ENCODE peak calls at places on chromosomes 13 and 19, in nine cellular contexts. P, W, C, X, F, A, Q, O and V are unnamed samples.

GRCh38 chr13:73228546-73228945 is 169.7 kb downstream of the KLF5 start:
- DNase-seq in P (peak), W (peak), C (peak), X (peak), F (no peak), A (no peak), Q (no peak), O (peak), V (no peak)

GRCh38 chr13:113646921-113647340 is 11.1 kb downstream of the ATP4B start:
- DNase-seq in P (no peak), W (no peak), C (no peak), X (no peak), F (peak), A (no peak), Q (peak), O (no peak), V (no peak)

GRCh38 chr19:917323-918151 is at the start of gene KISS1R:
- DNase-seq in P (no peak), W (no peak), C (no peak), X (no peak), F (no peak), A (no peak), Q (no peak), O (peak), V (no peak)

GRCh38 chr13:102234618-102235017 is 167.2 kb downstream of the FGF14 start:
- DNase-seq in P (no peak), W (peak), C (peak), X (no peak), F (no peak), A (no peak), Q (no peak), O (no peak), V (no peak)

GRCh38 chr19:3211191-3211590 is 13.3 kb upstream of the CELF5 start:
- DNase-seq in P (no peak), W (no peak), C (no peak), X (no peak), F (no peak), A (no peak), Q (no peak), O (no peak), V (no peak)

GRCh38 chr19:51098366-51099069 is 9.7 kb downstream of the CTU1 start:
- DNase-seq in P (peak), W (peak), C (peak), X (no peak), F (no peak), A (no peak), Q (peak), O (peak), V (no peak)

GRCh38 chr19:43541920-43542650 is 9.1 kb downstream of the ZNF575 start:
- DNase-seq in P (no peak), W (no peak), C (no peak), X (no peak), F (no peak), A (no peak), Q (no peak), O (no peak), V (no peak)

GRCh38 chr19:480016-480855 is 16.1 kb upstream of the MADCAM1 start:
- DNase-seq in P (no peak), W (peak), C (peak), X (peak), F (peak), A (peak), Q (peak), O (peak), V (peak)

GRCh38 chr13:24074687-24075086 is 85.8 kb upstream of the SPATA13 start:
- DNase-seq in P (no peak), W (no peak), C (no peak), X (peak), F (no peak), A (no peak), Q (peak), O (no peak), V (no peak)

GRCh38 chr19:46376241-46377153 is 29.6 kb downstream of the PPP5C start:
- DNase-seq in P (no peak), W (no peak), C (no peak), X (no peak), F (peak), A (no peak), Q (peak), O (no peak), V (no peak)

GRCh38 chr13:41652735-41653361 is 195.5 kb downstream of the RGCC start:
- DNase-seq in P (peak), W (peak), C (peak), X (peak), F (no peak), A (peak), Q (no peak), O (peak), V (peak)

GRCh38 chr13:76470991-76471390 is 415.2 kb downstream of the KCTD12 start:
- DNase-seq in P (no peak), W (no peak), C (no peak), X (no peak), F (no peak), A (no peak), Q (no peak), O (no peak), V (no peak)

GRCh38 chr13:31970237-31970930 is 61.2 kb upstream of the FRY start:
- DNase-seq in P (no peak), W (peak), C (peak), X (peak), F (no peak), A (no peak), Q (no peak), O (no peak), V (no peak)